ENCODE peak calls at places on chromosomes 3 and 15, in seven cellular contexts. H is OCI-LY7, N is cardiac muscle cell, S is mucosa of descending colon, L is left lung, V is tibial artery, P is adrenal gland. X is an unnamed sample. For H3K9me3, the result is how much of the 10 kb centered on the place peaks cover.

GRCh38 chr15:89034305-89034704 is 54.0 kb upstream of the ABHD2 start:
- DNase-seq in H (peak), N (no peak), S (no peak), L (no peak), V (no peak), P (no peak), X (no peak)

GRCh38 chr3:2099779-2100191 is 1.1 kb downstream of the CNTN4 start:
- DNase-seq in H (no peak), N (peak), S (peak), L (no peak), V (no peak), P (no peak), X (peak)

GRCh38 chr15:70063992-70064379 is 33.7 kb downstream of the TLE3 start:
- DNase-seq in H (no peak), N (peak), S (peak), L (no peak), V (peak), P (no peak), X (no peak)

GRCh38 chr15:68783226-68784054 is 37.3 kb downstream of the ANP32A start:
- DNase-seq in H (peak), N (peak), S (peak), L (peak), V (peak), P (no peak), X (peak)

GRCh38 chr3:30749230-30749629 is 142.8 kb downstream of the TGFBR2 start:
- DNase-seq in H (no peak), N (no peak), S (no peak), L (no peak), V (no peak), P (no peak), X (no peak)

GRCh38 chr3:138113309-138113708 is 2.1 kb downstream of the DZIP1L start:
- DNase-seq in H (no peak), N (no peak), S (no peak), L (no peak), V (no peak), P (no peak), X (no peak)

GRCh38 chr15:31338318-31338878 is 11.8 kb downstream of the KLF13 start:
- DNase-seq in H (peak), N (no peak), S (no peak), L (no peak), V (no peak), P (no peak), X (no peak)

GRCh38 chr15:65344214-65344908 is 33.4 kb downstream of the IGDCC3 start:
- DNase-seq in H (no peak), N (no peak), S (no peak), L (no peak), V (no peak), P (no peak), X (no peak)

GRCh38 chr3:152574461-152575079 is 260.4 kb upstream of the P2RY1 start:
- DNase-seq in H (peak), N (peak), S (peak), L (no peak), V (no peak), P (peak), X (peak)

GRCh38 chr3:183844606-183845005 is 19.2 kb upstream of the MAP6D1 start:
- DNase-seq in H (no peak), N (no peak), S (no peak), L (no peak), V (no peak), P (no peak), X (no peak)

GRCh38 chr3:127350172-127351050 is 62.6 kb upstream of the PRR20G start:
- DNase-seq in H (no peak), N (no peak), S (no peak), L (peak), V (no peak), P (no peak), X (no peak)

GRCh38 chr3:2558828-2559227 is 460.2 kb downstream of the CNTN4 start:
- DNase-seq in H (no peak), N (no peak), S (no peak), L (no peak), V (no peak), P (no peak), X (no peak)

GRCh38 chr3:171833006-171833405 is 10.1 kb upstream of the TMEM212 start:
- DNase-seq in H (no peak), N (no peak), S (no peak), L (no peak), V (no peak), P (no peak), X (no peak)

GRCh38 chr15:75455982-75456531 is 4.6 kb upstream of the SIN3A start:
- DNase-seq in H (peak), N (peak), S (no peak), L (peak), V (peak), P (no peak), X (no peak)

GRCh38 chr15:51499379-51499976 is 123.1 kb downstream of the DMXL2 start:
- DNase-seq in H (peak), N (peak), S (no peak), L (no peak), V (no peak), P (no peak), X (no peak)

GRCh38 chr3:61565569-61565968 is 4.2 kb downstream of the PTPRG start:
- DNase-seq in H (no peak), N (no peak), S (no peak), L (no peak), V (no peak), P (no peak), X (no peak)

GRCh38 chr3:23919628-23920027 is 2.7 kb downstream of the RPL15 start:
- DNase-seq in H (peak), N (no peak), S (no peak), L (no peak), V (no peak), P (no peak), X (no peak)

GRCh38 chr3:27428446-27428845 is 55.7 kb downstream of the SLC4A7 start:
- DNase-seq in H (no peak), N (no peak), S (no peak), L (no peak), V (no peak), P (no peak), X (no peak)

GRCh38 chr3:89358281-89358680 is 250.9 kb downstream of the EPHA3 start:
- DNase-seq in H (no peak), N (no peak), S (no peak), L (no peak), V (no peak), P (no peak), X (no peak)

GRCh38 chr3:100522125-100522524 is 29.7 kb downstream of the TMEM45A start:
- DNase-seq in H (no peak), N (no peak), S (no peak), L (no peak), V (no peak), P (no peak), X (no peak)

GRCh38 chr15:48052871-48053383 is 67.9 kb upstream of the SLC24A5 start:
- DNase-seq in H (no peak), N (no peak), S (no peak), L (no peak), V (no peak), P (no peak), X (peak)

DNA sequence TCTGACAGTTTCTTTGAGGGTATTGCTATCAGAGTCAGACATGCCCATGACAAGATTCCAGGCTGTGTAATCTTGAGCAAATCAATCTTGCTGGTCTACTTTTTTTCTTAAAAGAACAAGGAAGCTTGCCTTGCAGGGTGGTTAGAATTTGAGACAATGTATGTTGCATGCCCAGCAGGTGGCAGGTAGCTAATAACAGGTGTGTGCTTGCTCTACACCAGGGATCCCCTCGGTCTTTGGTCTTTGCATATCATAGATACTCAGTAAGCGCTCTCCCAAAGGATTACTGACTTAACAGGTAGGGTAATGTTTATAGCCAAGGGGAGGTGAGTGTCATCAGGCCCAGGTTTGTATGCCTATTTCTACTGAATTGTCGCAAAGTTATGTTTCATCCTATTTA is 37.3 kb downstream of the CACNA1D start:
- DNase-seq in H (peak), N (no peak), S (no peak), L (no peak), V (no peak), P (no peak), X (no peak)
- TF ChIP-seq CTCF in H (peak), N (no peak), S (no peak), L (no peak), V (no peak), P (no peak), X (no peak)

DNA sequence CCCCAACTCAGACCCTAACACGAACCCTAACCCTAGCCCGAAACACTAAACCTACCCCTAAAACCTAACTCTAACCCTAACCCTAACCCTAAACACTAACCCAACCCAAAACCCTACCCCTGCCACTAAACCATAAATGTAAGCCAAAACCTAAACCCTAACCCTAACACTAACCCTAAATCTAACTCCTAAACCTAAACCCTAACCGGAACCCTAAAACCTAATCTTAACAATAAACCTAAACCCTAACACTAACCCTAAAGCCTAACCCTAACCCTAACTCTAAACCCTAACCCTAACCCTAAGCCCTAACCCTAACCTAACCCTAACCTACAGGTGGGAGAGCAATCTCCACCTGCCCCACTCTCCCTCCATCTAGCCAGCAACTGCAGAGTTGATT is 152.3 kb downstream of the OR4M2 start:
- DNase-seq in H (no peak), N (no peak), S (no peak), L (no peak), V (no peak), P (no peak), X (no peak)
- H3K9me3 ChIP-seq in H (under half), N (under half), S (half or more), L (under half), V (under half), P (under half), X (under half)

GRCh38 chr3:57971975-57972374 is 36.2 kb upstream of the FLNB start:
- DNase-seq in H (no peak), N (no peak), S (peak), L (no peak), V (no peak), P (no peak), X (no peak)
- H3K4me3 ChIP-seq in H (no peak), N (no peak), S (no peak), L (no peak), V (no peak), P (no peak), X (no peak)

GRCh38 chr3:169772951-169773816 is at the start of gene MYNN:
- DNase-seq in H (peak), N (peak), S (peak), L (peak), V (peak), P (peak), X (peak)
- TF ChIP-seq CTCF in H (peak), N (peak), S (no peak), L (no peak), V (no peak), P (peak), X (peak)

DNA sequence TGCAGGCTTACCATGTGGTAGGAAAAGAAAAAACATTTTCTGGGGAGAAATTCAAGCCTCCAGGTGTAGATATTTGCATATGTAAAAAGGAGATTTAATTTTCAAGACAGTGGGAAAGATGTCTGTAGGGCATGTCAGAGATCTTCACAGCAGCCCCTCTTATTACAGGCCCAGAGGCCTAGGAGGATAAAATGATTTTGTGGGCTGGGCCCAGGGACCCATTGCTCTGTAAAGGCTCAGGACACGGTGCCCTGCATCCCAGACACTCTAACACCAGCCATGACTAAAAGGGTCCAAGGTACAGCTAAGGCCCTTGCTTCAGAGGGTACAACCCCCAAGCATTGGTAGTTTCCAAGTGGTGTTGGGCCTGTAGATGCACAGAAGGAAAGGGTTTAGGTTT is 680.1 kb downstream of the IGSF11 start:
- DNase-seq in H (no peak), N (no peak), S (no peak), L (no peak), V (no peak), P (no peak), X (no peak)
- H3K9me3 ChIP-seq in H (under half), N (under half), S (under half), L (half or more), V (under half), P (under half), X (under half)

GRCh38 chr3:40829876-40830275 is 305.1 kb downstream of the ZNF621 start:
- DNase-seq in H (no peak), N (no peak), S (no peak), L (no peak), V (no peak), P (no peak), X (no peak)

GRCh38 chr3:40828741-40829415 is 304.1 kb downstream of the ZNF621 start:
- DNase-seq in H (no peak), N (no peak), S (no peak), L (no peak), V (no peak), P (no peak), X (no peak)

DNA sequence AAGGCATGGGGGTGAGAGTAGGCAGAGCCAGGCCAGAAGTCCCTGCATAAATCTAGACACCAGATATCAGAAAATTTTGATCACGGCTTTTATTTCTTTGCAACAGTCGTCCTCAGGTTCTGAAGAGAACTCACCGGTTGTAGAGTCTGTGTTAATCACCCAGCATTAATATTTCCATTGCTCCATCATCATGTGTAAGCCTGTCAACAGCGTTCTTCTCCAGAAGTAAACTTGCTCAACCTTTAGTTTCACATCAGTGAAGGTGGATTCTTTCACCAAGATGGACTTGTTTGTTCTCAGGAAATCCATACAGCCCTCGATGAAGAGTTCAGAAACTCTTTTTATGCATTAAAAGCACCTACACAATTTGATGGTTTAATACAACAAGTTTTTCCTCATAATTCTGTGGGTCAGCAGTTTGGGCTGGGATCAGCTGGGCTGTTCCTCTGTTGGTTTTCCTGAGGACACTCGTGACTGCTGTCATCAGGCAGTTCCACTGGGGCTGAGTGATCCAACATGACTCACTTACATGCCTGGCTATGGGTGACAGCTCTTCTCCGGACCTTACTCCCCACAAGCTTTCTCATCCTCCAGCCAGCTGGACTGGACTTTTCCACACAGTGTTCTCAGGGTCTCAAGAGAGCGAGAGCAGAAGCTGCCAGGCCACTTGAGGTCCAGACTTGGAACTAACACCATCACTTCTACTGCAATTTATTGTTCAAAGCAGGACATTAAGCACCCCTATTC is 303.4 kb downstream of the ZNF621 start:
- DNase-seq in H (no peak), N (peak), S (no peak), L (no peak), V (peak), P (no peak), X (no peak)
- H3K4me3 ChIP-seq in H (no peak), N (no peak), S (no peak), L (no peak), V (no peak), P (no peak), X (no peak)